ENCODE peak calls at places on chromosomes 4 and X, in nine cellular contexts. One of them, this sample, is unnamed.
A peak's percentile ranks its signal among the peaks of the same experiment; 100 is the strongest.

GRCh38 chr4:114223580-114223979 is 244.1 kb upstream of the ARSJ start:
- DNase-seq in heart left ventricle: no peak
- DNase-seq in adrenal gland: no peak
- DNase-seq in WERI-Rb-1: no peak
- DNase-seq in CD8-positive, alpha-beta memory T cell: no peak
- DNase-seq in naive thymus-derived CD4-positive, alpha-beta T cell: no peak
- DNase-seq in aorta: no peak
- DNase-seq in testis: no peak
- DNase-seq in esophagus muscularis mucosa: no peak
- DNase-seq in this sample: no peak

GRCh38 chrX:11655282-11655985 is 10.3 kb downstream of the ARHGAP6 start:
- DNase-seq in heart left ventricle: no peak
- DNase-seq in adrenal gland: no peak
- DNase-seq in WERI-Rb-1: no peak
- DNase-seq in CD8-positive, alpha-beta memory T cell: no peak
- DNase-seq in naive thymus-derived CD4-positive, alpha-beta T cell: no peak
- DNase-seq in aorta: no peak
- DNase-seq in testis: no peak
- DNase-seq in esophagus muscularis mucosa: no peak
- DNase-seq in this sample: no peak

GRCh38 chrX:11698747-11699146 is 33.0 kb upstream of the ARHGAP6 start:
- DNase-seq in heart left ventricle: no peak
- DNase-seq in adrenal gland: no peak
- DNase-seq in WERI-Rb-1: no peak
- DNase-seq in CD8-positive, alpha-beta memory T cell: no peak
- DNase-seq in naive thymus-derived CD4-positive, alpha-beta T cell: no peak
- DNase-seq in aorta: no peak
- DNase-seq in testis: no peak
- DNase-seq in esophagus muscularis mucosa: no peak
- DNase-seq in this sample: no peak

GRCh38 chr4:54971474-54971950 is 153.9 kb downstream of the KDR start:
- DNase-seq in heart left ventricle: no peak
- DNase-seq in adrenal gland: no peak
- DNase-seq in WERI-Rb-1: no peak
- DNase-seq in CD8-positive, alpha-beta memory T cell: no peak
- DNase-seq in naive thymus-derived CD4-positive, alpha-beta T cell: peak; percentile 31
- DNase-seq in aorta: no peak
- DNase-seq in testis: peak; percentile 20
- DNase-seq in esophagus muscularis mucosa: no peak
- DNase-seq in this sample: peak; percentile 31

GRCh38 chrX:111896148-111896547 is 20.2 kb downstream of the TRPC5OS start:
- DNase-seq in heart left ventricle: no peak
- DNase-seq in adrenal gland: no peak
- DNase-seq in WERI-Rb-1: no peak
- DNase-seq in CD8-positive, alpha-beta memory T cell: no peak
- DNase-seq in naive thymus-derived CD4-positive, alpha-beta T cell: no peak
- DNase-seq in aorta: no peak
- DNase-seq in testis: no peak
- DNase-seq in esophagus muscularis mucosa: no peak
- DNase-seq in this sample: no peak

GRCh38 chr4:150063128-150063527 is 15.1 kb upstream of the DCLK2 start:
- DNase-seq in heart left ventricle: no peak
- DNase-seq in adrenal gland: no peak
- DNase-seq in WERI-Rb-1: no peak
- DNase-seq in CD8-positive, alpha-beta memory T cell: no peak
- DNase-seq in naive thymus-derived CD4-positive, alpha-beta T cell: no peak
- DNase-seq in aorta: no peak
- DNase-seq in testis: no peak
- DNase-seq in esophagus muscularis mucosa: no peak
- DNase-seq in this sample: no peak

GRCh38 chrX:129771266-129771995 is 8.3 kb upstream of the SASH3 start:
- DNase-seq in heart left ventricle: no peak
- DNase-seq in adrenal gland: no peak
- DNase-seq in WERI-Rb-1: no peak
- DNase-seq in CD8-positive, alpha-beta memory T cell: no peak
- DNase-seq in naive thymus-derived CD4-positive, alpha-beta T cell: peak; percentile 54
- DNase-seq in aorta: no peak
- DNase-seq in testis: no peak
- DNase-seq in esophagus muscularis mucosa: no peak
- DNase-seq in this sample: peak; percentile 10

GRCh38 chr4:99447513-99447912 is 12.4 kb upstream of the ADH7 start:
- DNase-seq in heart left ventricle: no peak
- DNase-seq in adrenal gland: no peak
- DNase-seq in WERI-Rb-1: no peak
- DNase-seq in CD8-positive, alpha-beta memory T cell: no peak
- DNase-seq in naive thymus-derived CD4-positive, alpha-beta T cell: no peak
- DNase-seq in aorta: no peak
- DNase-seq in testis: no peak
- DNase-seq in esophagus muscularis mucosa: no peak
- DNase-seq in this sample: no peak

GRCh38 chrX:68877606-68878005 is 48.8 kb downstream of the EFNB1 start:
- DNase-seq in heart left ventricle: no peak
- DNase-seq in adrenal gland: no peak
- DNase-seq in WERI-Rb-1: no peak
- DNase-seq in CD8-positive, alpha-beta memory T cell: no peak
- DNase-seq in naive thymus-derived CD4-positive, alpha-beta T cell: no peak
- DNase-seq in aorta: no peak
- DNase-seq in testis: no peak
- DNase-seq in esophagus muscularis mucosa: no peak
- DNase-seq in this sample: no peak

GRCh38 chrX:9942086-9942485 is 25.1 kb upstream of the CLDN34 start:
- DNase-seq in heart left ventricle: no peak
- DNase-seq in adrenal gland: no peak
- DNase-seq in WERI-Rb-1: no peak
- DNase-seq in CD8-positive, alpha-beta memory T cell: peak; percentile 7
- DNase-seq in naive thymus-derived CD4-positive, alpha-beta T cell: no peak
- DNase-seq in aorta: no peak
- DNase-seq in testis: no peak
- DNase-seq in esophagus muscularis mucosa: no peak
- DNase-seq in this sample: no peak

GRCh38 chr4:101584306-101584705 is 206.2 kb upstream of the BANK1 start:
- DNase-seq in heart left ventricle: no peak
- DNase-seq in adrenal gland: no peak
- DNase-seq in WERI-Rb-1: no peak
- DNase-seq in CD8-positive, alpha-beta memory T cell: no peak
- DNase-seq in naive thymus-derived CD4-positive, alpha-beta T cell: no peak
- DNase-seq in aorta: no peak
- DNase-seq in testis: no peak
- DNase-seq in esophagus muscularis mucosa: no peak
- DNase-seq in this sample: no peak

GRCh38 chrX:13790206-13791131 is 26.4 kb downstream of the GPM6B start:
- DNase-seq in heart left ventricle: no peak
- DNase-seq in adrenal gland: no peak
- DNase-seq in WERI-Rb-1: no peak
- DNase-seq in CD8-positive, alpha-beta memory T cell: no peak
- DNase-seq in naive thymus-derived CD4-positive, alpha-beta T cell: no peak
- DNase-seq in aorta: no peak
- DNase-seq in testis: no peak
- DNase-seq in esophagus muscularis mucosa: no peak
- DNase-seq in this sample: no peak

GRCh38 chrX:52988985-52989917 is 30.9 kb upstream of the FAM156A start:
- DNase-seq in heart left ventricle: no peak
- DNase-seq in adrenal gland: peak; percentile 12
- DNase-seq in WERI-Rb-1: no peak
- DNase-seq in CD8-positive, alpha-beta memory T cell: no peak
- DNase-seq in naive thymus-derived CD4-positive, alpha-beta T cell: no peak
- DNase-seq in aorta: no peak
- DNase-seq in testis: no peak
- DNase-seq in esophagus muscularis mucosa: no peak
- DNase-seq in this sample: no peak

GRCh38 chrX:9627827-9628406 is 137.7 kb downstream of the GPR143 start:
- DNase-seq in heart left ventricle: no peak
- DNase-seq in adrenal gland: no peak
- DNase-seq in WERI-Rb-1: no peak
- DNase-seq in CD8-positive, alpha-beta memory T cell: no peak
- DNase-seq in naive thymus-derived CD4-positive, alpha-beta T cell: no peak
- DNase-seq in aorta: no peak
- DNase-seq in testis: no peak
- DNase-seq in esophagus muscularis mucosa: no peak
- DNase-seq in this sample: no peak

GRCh38 chrX:114800719-114801118 is 216.7 kb downstream of the IL13RA2 start:
- DNase-seq in heart left ventricle: no peak
- DNase-seq in adrenal gland: no peak
- DNase-seq in WERI-Rb-1: no peak
- DNase-seq in CD8-positive, alpha-beta memory T cell: no peak
- DNase-seq in naive thymus-derived CD4-positive, alpha-beta T cell: no peak
- DNase-seq in aorta: no peak
- DNase-seq in testis: no peak
- DNase-seq in esophagus muscularis mucosa: no peak
- DNase-seq in this sample: no peak

GRCh38 chrX:13007519-13008188 is 32.7 kb downstream of the TMSB4X start:
- DNase-seq in heart left ventricle: no peak
- DNase-seq in adrenal gland: no peak
- DNase-seq in WERI-Rb-1: no peak
- DNase-seq in CD8-positive, alpha-beta memory T cell: no peak
- DNase-seq in naive thymus-derived CD4-positive, alpha-beta T cell: no peak
- DNase-seq in aorta: no peak
- DNase-seq in testis: no peak
- DNase-seq in esophagus muscularis mucosa: no peak
- DNase-seq in this sample: no peak

GRCh38 chr4:145047151-145047550 is 50.8 kb downstream of the ANAPC10 start:
- DNase-seq in heart left ventricle: no peak
- DNase-seq in adrenal gland: no peak
- DNase-seq in WERI-Rb-1: no peak
- DNase-seq in CD8-positive, alpha-beta memory T cell: no peak
- DNase-seq in naive thymus-derived CD4-positive, alpha-beta T cell: no peak
- DNase-seq in aorta: no peak
- DNase-seq in testis: no peak
- DNase-seq in esophagus muscularis mucosa: no peak
- DNase-seq in this sample: no peak

GRCh38 chr4:133869486-133869885 is 332.1 kb downstream of the PABPC4L start:
- DNase-seq in heart left ventricle: no peak
- DNase-seq in adrenal gland: no peak
- DNase-seq in WERI-Rb-1: no peak
- DNase-seq in CD8-positive, alpha-beta memory T cell: no peak
- DNase-seq in naive thymus-derived CD4-positive, alpha-beta T cell: no peak
- DNase-seq in aorta: no peak
- DNase-seq in testis: no peak
- DNase-seq in esophagus muscularis mucosa: no peak
- DNase-seq in this sample: no peak

GRCh38 chr4:140672366-140672765 is 83.8 kb downstream of the TBC1D9 start:
- DNase-seq in heart left ventricle: no peak
- DNase-seq in adrenal gland: no peak
- DNase-seq in WERI-Rb-1: no peak
- DNase-seq in CD8-positive, alpha-beta memory T cell: no peak
- DNase-seq in naive thymus-derived CD4-positive, alpha-beta T cell: no peak
- DNase-seq in aorta: no peak
- DNase-seq in testis: no peak
- DNase-seq in esophagus muscularis mucosa: peak; percentile 24
- DNase-seq in this sample: no peak

GRCh38 chrX:9285342-9285771 is 179.5 kb upstream of the TBL1X start:
- DNase-seq in heart left ventricle: no peak
- DNase-seq in adrenal gland: no peak
- DNase-seq in WERI-Rb-1: no peak
- DNase-seq in CD8-positive, alpha-beta memory T cell: no peak
- DNase-seq in naive thymus-derived CD4-positive, alpha-beta T cell: no peak
- DNase-seq in aorta: no peak
- DNase-seq in testis: no peak
- DNase-seq in esophagus muscularis mucosa: no peak
- DNase-seq in this sample: no peak

GRCh38 chr4:142984871-142985585 is 138.9 kb upstream of the INPP4B start:
- DNase-seq in heart left ventricle: no peak
- DNase-seq in adrenal gland: no peak
- DNase-seq in WERI-Rb-1: no peak
- DNase-seq in CD8-positive, alpha-beta memory T cell: no peak
- DNase-seq in naive thymus-derived CD4-positive, alpha-beta T cell: no peak
- DNase-seq in aorta: no peak
- DNase-seq in testis: no peak
- DNase-seq in esophagus muscularis mucosa: no peak
- DNase-seq in this sample: peak; percentile 25

GRCh38 chr4:24104173-24104572 is 214.3 kb upstream of the PPARGC1A start:
- DNase-seq in heart left ventricle: no peak
- DNase-seq in adrenal gland: no peak
- DNase-seq in WERI-Rb-1: no peak
- DNase-seq in CD8-positive, alpha-beta memory T cell: no peak
- DNase-seq in naive thymus-derived CD4-positive, alpha-beta T cell: no peak
- DNase-seq in aorta: no peak
- DNase-seq in testis: no peak
- DNase-seq in esophagus muscularis mucosa: no peak
- DNase-seq in this sample: no peak

DNA sequence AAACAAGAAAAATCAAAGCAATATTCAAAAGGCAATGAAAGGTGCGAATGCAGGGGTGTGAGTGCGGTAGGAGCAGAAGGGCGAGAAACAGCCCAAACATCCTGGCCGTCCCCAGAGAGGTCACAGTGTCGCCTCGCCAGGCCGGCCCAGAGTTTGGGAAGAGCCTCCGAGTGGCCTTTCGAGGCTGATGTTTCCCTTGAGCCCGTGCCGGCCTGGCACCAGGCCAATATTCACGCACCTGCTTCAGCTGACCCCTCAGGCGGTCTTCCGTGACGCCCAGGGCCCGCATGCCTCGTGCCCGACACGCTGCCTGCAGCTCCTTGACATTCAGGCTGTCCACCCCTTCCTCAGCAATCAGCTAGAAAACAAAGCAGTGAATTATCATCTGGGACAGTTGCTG is 30.6 kb downstream of the LETM1 start:
- DNase-seq in heart left ventricle: no peak
- DNase-seq in adrenal gland: no peak
- DNase-seq in WERI-Rb-1: no peak
- DNase-seq in CD8-positive, alpha-beta memory T cell: no peak
- DNase-seq in naive thymus-derived CD4-positive, alpha-beta T cell: no peak
- DNase-seq in aorta: no peak
- DNase-seq in testis: no peak
- DNase-seq in esophagus muscularis mucosa: no peak
- DNase-seq in this sample: no peak
- H3K36me3 ChIP-seq in heart left ventricle: peaks cover 19% of the 10 kb centered on the region
- H3K36me3 ChIP-seq in adrenal gland: peaks cover 54% of the 10 kb centered on the region
- H3K36me3 ChIP-seq in WERI-Rb-1: peaks cover 72% of the 10 kb centered on the region
- H3K36me3 ChIP-seq in CD8-positive, alpha-beta memory T cell: no peaks in the 10 kb centered on the region
- H3K36me3 ChIP-seq in naive thymus-derived CD4-positive, alpha-beta T cell: no peaks in the 10 kb centered on the region
- H3K36me3 ChIP-seq in aorta: peaks cover 4% of the 10 kb centered on the region
- H3K36me3 ChIP-seq in testis: no peaks in the 10 kb centered on the region
- H3K36me3 ChIP-seq in esophagus muscularis mucosa: peaks cover 79% of the 10 kb centered on the region
- H3K36me3 ChIP-seq in this sample: peaks cover 37% of the 10 kb centered on the region

GRCh38 chr4:186170966-186171365 is 20.4 kb upstream of the CYP4V2 start:
- DNase-seq in heart left ventricle: no peak
- DNase-seq in adrenal gland: no peak
- DNase-seq in WERI-Rb-1: no peak
- DNase-seq in CD8-positive, alpha-beta memory T cell: no peak
- DNase-seq in naive thymus-derived CD4-positive, alpha-beta T cell: no peak
- DNase-seq in aorta: no peak
- DNase-seq in testis: no peak
- DNase-seq in esophagus muscularis mucosa: no peak
- DNase-seq in this sample: no peak
- H3K27ac ChIP-seq in heart left ventricle: no peak overlapping the region
- H3K27ac ChIP-seq in adrenal gland: no peak overlapping the region
- H3K27ac ChIP-seq in WERI-Rb-1: no peak overlapping the region
- H3K27ac ChIP-seq in CD8-positive, alpha-beta memory T cell: no peak overlapping the region
- H3K27ac ChIP-seq in naive thymus-derived CD4-positive, alpha-beta T cell: no peak overlapping the region
- H3K27ac ChIP-seq in aorta: no peak overlapping the region
- H3K27ac ChIP-seq in testis: no peak overlapping the region
- H3K27ac ChIP-seq in esophagus muscularis mucosa: no peak overlapping the region
- H3K27ac ChIP-seq in this sample: no peak overlapping the region

GRCh38 chr4:26945794-26946193 is 85.2 kb downstream of the STIM2 start:
- DNase-seq in heart left ventricle: no peak
- DNase-seq in adrenal gland: no peak
- DNase-seq in WERI-Rb-1: no peak
- DNase-seq in CD8-positive, alpha-beta memory T cell: no peak
- DNase-seq in naive thymus-derived CD4-positive, alpha-beta T cell: no peak
- DNase-seq in aorta: no peak
- DNase-seq in testis: no peak
- DNase-seq in esophagus muscularis mucosa: no peak
- DNase-seq in this sample: no peak
- H3K36me3 ChIP-seq in heart left ventricle: no peaks in the 10 kb centered on the region
- H3K36me3 ChIP-seq in adrenal gland: no peaks in the 10 kb centered on the region
- H3K36me3 ChIP-seq in WERI-Rb-1: no peaks in the 10 kb centered on the region
- H3K36me3 ChIP-seq in CD8-positive, alpha-beta memory T cell: no peaks in the 10 kb centered on the region
- H3K36me3 ChIP-seq in naive thymus-derived CD4-positive, alpha-beta T cell: no peaks in the 10 kb centered on the region
- H3K36me3 ChIP-seq in aorta: no peaks in the 10 kb centered on the region
- H3K36me3 ChIP-seq in testis: no peaks in the 10 kb centered on the region
- H3K36me3 ChIP-seq in esophagus muscularis mucosa: no peaks in the 10 kb centered on the region
- H3K36me3 ChIP-seq in this sample: no peaks in the 10 kb centered on the region

GRCh38 chr4:38146383-38146782 is 186.2 kb downstream of the PTTG2 start:
- DNase-seq in heart left ventricle: no peak
- DNase-seq in adrenal gland: no peak
- DNase-seq in WERI-Rb-1: no peak
- DNase-seq in CD8-positive, alpha-beta memory T cell: no peak
- DNase-seq in naive thymus-derived CD4-positive, alpha-beta T cell: no peak
- DNase-seq in aorta: no peak
- DNase-seq in testis: no peak
- DNase-seq in esophagus muscularis mucosa: no peak
- DNase-seq in this sample: no peak
- H3K27ac ChIP-seq in heart left ventricle: no peak overlapping the region
- H3K27ac ChIP-seq in adrenal gland: no peak overlapping the region
- H3K27ac ChIP-seq in WERI-Rb-1: no peak overlapping the region
- H3K27ac ChIP-seq in CD8-positive, alpha-beta memory T cell: no peak overlapping the region
- H3K27ac ChIP-seq in naive thymus-derived CD4-positive, alpha-beta T cell: no peak overlapping the region
- H3K27ac ChIP-seq in aorta: no peak overlapping the region
- H3K27ac ChIP-seq in testis: no peak overlapping the region
- H3K27ac ChIP-seq in esophagus muscularis mucosa: no peak overlapping the region
- H3K27ac ChIP-seq in this sample: no peak overlapping the region